ENCODE peak calls at places on chromosomes 1 and 21, in five cellular contexts. F is NCI-H2029 treated with DMSO at 0.1 percent for 48 hours, R is aorta, H is brain microvascular endothelial cell, Q is cortex of kidney. P is an unnamed sample.

GRCh38 chr1:118100686-118101300 is 84.2 kb downstream of the SPAG17 start:
- DNase-seq in F (peak), R (no peak), H (no peak), Q (no peak), P (no peak)

GRCh38 chr1:152962876-152963415 is 7.5 kb upstream of the SPRR4 start:
- DNase-seq in F (no peak), R (no peak), H (no peak), Q (no peak), P (no peak)

GRCh38 chr21:46616656-46617055 is 11.8 kb upstream of the S100B start:
- DNase-seq in F (no peak), R (no peak), H (no peak), Q (no peak), P (no peak)

GRCh38 chr1:205811660-205812059 is 1.3 kb downstream of the SLC41A1 start:
- DNase-seq in F (peak), R (no peak), H (peak), Q (no peak), P (no peak)

GRCh38 chr21:46091631-46092025 is 6.3 kb upstream of the COL6A2 start:
- DNase-seq in F (no peak), R (peak), H (no peak), Q (no peak), P (no peak)

GRCh38 chr21:18142639-18143038 is 102.0 kb upstream of the CHODL start:
- DNase-seq in F (no peak), R (no peak), H (no peak), Q (no peak), P (no peak)

GRCh38 chr1:232682248-232682647 is 52.3 kb upstream of the SIPA1L2 start:
- DNase-seq in F (no peak), R (no peak), H (no peak), Q (no peak), P (no peak)

GRCh38 chr1:28518745-28519341 is 13.0 kb downstream of the RCC1 start:
- DNase-seq in F (no peak), R (no peak), H (no peak), Q (no peak), P (no peak)

GRCh38 chr1:247077768-247078314 is 770 bp downstream of the ZNF670 start:
- DNase-seq in F (no peak), R (no peak), H (no peak), Q (no peak), P (no peak)

GRCh38 chr1:172642970-172643369 is 15.9 kb upstream of the FASLG start:
- DNase-seq in F (peak), R (no peak), H (no peak), Q (no peak), P (no peak)

GRCh38 chr21:25292396-25292795 is 314.9 kb downstream of the MRPL39 start:
- DNase-seq in F (no peak), R (no peak), H (no peak), Q (no peak), P (no peak)

GRCh38 chr1:87523466-87523865 is 194.8 kb downstream of the LMO4 start:
- DNase-seq in F (no peak), R (no peak), H (no peak), Q (no peak), P (no peak)

GRCh38 chr1:230342019-230342418 is 84.1 kb downstream of the PGBD5 start:
- DNase-seq in F (no peak), R (no peak), H (no peak), Q (no peak), P (no peak)

GRCh38 chr1:166908942-166909341 is 32.9 kb upstream of the TADA1 start:
- DNase-seq in F (no peak), R (no peak), H (peak), Q (no peak), P (no peak)